ENCODE peak calls at places on chromosomes 16 and 17, in nine cellular contexts. M is astrocyte of the spinal cord, S is heart left ventricle, B is GM23248, J is PC-9, Z is A549, N is fibroblast of the aortic adventitia, U is skeletal muscle cell, D is cardiac fibroblast. Y is an unnamed sample.

GRCh38 chr16:88613911-88614817 is 24.2 kb upstream of the IL17C start:
- DNase-seq in D (no peak), Z (no peak), U (no peak), N (no peak), J (peak), B (peak), M (no peak), S (no peak), Y (no peak)

GRCh38 chr17:4599505-4600281 is 15.4 kb downstream of the SMTNL2 start:
- DNase-seq in M (peak), S (no peak), J (no peak), U (peak), Z (no peak), B (no peak), D (peak), N (peak), Y (peak)

GRCh38 chr16:2598723-2599122 is 60.9 kb downstream of the PDPK1 start:
- DNase-seq in J (no peak), B (no peak), S (no peak), U (no peak), M (no peak), Z (no peak), D (no peak), N (no peak), Y (no peak)

GRCh38 chr17:76545918-76546555 is 6.2 kb downstream of the PRCD start:
- DNase-seq in S (no peak), M (no peak), N (no peak), B (no peak), J (no peak), Z (no peak), D (no peak), U (no peak), Y (no peak)

GRCh38 chr17:77372444-77373297 is 231.9 kb downstream of the SEC14L1 start:
- DNase-seq in D (peak), M (peak), U (peak), B (peak), S (peak), Z (no peak), N (peak), J (no peak), Y (peak)

GRCh38 chr17:4881761-4882555 is 17.4 kb upstream of the C17orf107 start:
- DNase-seq in D (peak), Z (peak), B (peak), S (no peak), M (peak), J (peak), N (peak), U (no peak), Y (peak)

GRCh38 chr17:50146230-50146926 is 4.1 kb downstream of the PPP1R9B start:
- DNase-seq in M (no peak), U (no peak), D (no peak), J (no peak), Z (no peak), B (no peak), S (no peak), N (no peak), Y (no peak)

GRCh38 chr16:53708490-53708889 is 4.5 kb downstream of the FTO start:
- DNase-seq in S (no peak), U (no peak), M (no peak), J (no peak), Z (no peak), N (no peak), B (no peak), D (no peak), Y (no peak)

GRCh38 chr17:41666708-41667279 is 21.9 kb upstream of the EIF1 start:
- DNase-seq in M (peak), D (peak), B (peak), N (peak), S (peak), J (peak), Z (peak), U (no peak), Y (peak)

GRCh38 chr16:4626396-4626795 is 1.8 kb downstream of the MGRN1 start:
- DNase-seq in D (no peak), S (no peak), Z (no peak), M (no peak), N (no peak), J (no peak), B (no peak), U (no peak), Y (no peak)

GRCh38 chr17:29571883-29572681 is 3.6 kb downstream of the TP53I13 start:
- DNase-seq in N (no peak), S (no peak), D (no peak), M (no peak), U (no peak), J (peak), B (peak), Z (no peak), Y (no peak)

GRCh38 chr16:81432899-81433560 is 11.6 kb upstream of the CMIP start:
- DNase-seq in S (no peak), D (no peak), J (no peak), B (no peak), Z (no peak), U (no peak), N (no peak), M (no peak), Y (no peak)

GRCh38 chr16:71630808-71631207 is 4.8 kb downstream of the MARVELD3 start:
- DNase-seq in B (no peak), J (peak), Z (no peak), U (no peak), N (no peak), S (no peak), M (no peak), D (no peak), Y (no peak)

GRCh38 chr17:78251773-78252103 is 20.3 kb downstream of the TMEM235 start:
- DNase-seq in B (no peak), U (no peak), M (no peak), D (no peak), J (no peak), Z (no peak), N (no peak), S (no peak), Y (no peak)

GRCh38 chr17:40352044-40352778 is 12.3 kb downstream of the GJD3 start:
- DNase-seq in U (no peak), J (no peak), N (no peak), Z (no peak), M (no peak), D (no peak), S (no peak), B (no peak), Y (no peak)

GRCh38 chr16:72198641-72199250 is 26.8 kb upstream of the PMFBP1 start:
- DNase-seq in U (no peak), D (no peak), N (no peak), S (no peak), J (no peak), Z (no peak), M (no peak), B (no peak), Y (no peak)

GRCh38 chr16:4200781-4201137 is 41.1 kb downstream of the SRL start:
- DNase-seq in U (no peak), B (peak), S (no peak), Z (no peak), J (peak), M (peak), N (peak), D (peak), Y (peak)

GRCh38 chr17:65230040-65230439 is 92.9 kb downstream of the RGS9 start:
- DNase-seq in D (no peak), N (no peak), J (no peak), B (no peak), M (no peak), S (no peak), U (no peak), Z (peak), Y (no peak)

GRCh38 chr16:364595-365491 is 5.5 kb downstream of the MRPL28 start:
- DNase-seq in M (no peak), S (no peak), U (no peak), Z (no peak), N (no peak), B (peak), D (no peak), J (no peak), Y (no peak)

GRCh38 chr17:60652484-60653247 is 25.0 kb upstream of the BCAS3 start:
- DNase-seq in U (no peak), S (no peak), D (no peak), Z (no peak), M (no peak), N (no peak), B (no peak), J (no peak), Y (no peak)

GRCh38 chr17:39677581-39678339 is 9.5 kb downstream of the PNMT start:
- DNase-seq in J (no peak), S (peak), N (peak), B (no peak), D (peak), M (no peak), U (no peak), Z (no peak), Y (no peak)

GRCh38 chr16:56830669-56831068 is 34.3 kb upstream of the SLC12A3 start:
- DNase-seq in Z (no peak), S (no peak), M (no peak), U (no peak), D (peak), N (peak), B (peak), J (no peak), Y (peak)

GRCh38 chr16:4597174-4597573 is 17.5 kb downstream of the UBALD1 start:
- DNase-seq in B (no peak), N (no peak), S (no peak), M (no peak), Z (no peak), J (no peak), U (no peak), D (no peak), Y (no peak)

GRCh38 chr17:351875-352420 is 659 bp downstream of the RPH3AL start:
- DNase-seq in J (no peak), N (no peak), D (no peak), M (no peak), S (no peak), B (no peak), U (no peak), Z (peak), Y (no peak)

GRCh38 chr17:71900830-71901229 is 220.0 kb upstream of the SOX9 start:
- DNase-seq in J (peak), U (peak), N (no peak), B (peak), S (no peak), D (no peak), Z (no peak), M (peak), Y (peak)

GRCh38 chr17:75850928-75851692 is 4.0 kb downstream of the WBP2 start:
- DNase-seq in S (no peak), M (peak), D (no peak), Z (no peak), B (no peak), J (no peak), U (no peak), N (no peak), Y (no peak)

GRCh38 chr17:57104461-57105175 is 19.6 kb downstream of the AKAP1 start:
- DNase-seq in S (no peak), Z (no peak), D (no peak), M (peak), U (no peak), J (no peak), N (no peak), B (peak), Y (peak)

GRCh38 chr16:67525176-67525860 is 3.3 kb upstream of the RIPOR1 start:
- DNase-seq in J (peak), B (peak), N (no peak), S (no peak), D (no peak), Z (no peak), U (no peak), M (no peak), Y (no peak)

GRCh38 chr17:48062273-48062672 is 14.1 kb downstream of the NFE2L1 start:
- DNase-seq in B (no peak), D (no peak), M (no peak), J (no peak), N (no peak), Z (no peak), U (no peak), S (no peak), Y (no peak)

GRCh38 chr17:3796822-3797170 is 4.2 kb downstream of the ITGAE start:
- DNase-seq in B (no peak), J (no peak), N (no peak), S (no peak), D (no peak), Z (no peak), U (no peak), M (no peak), Y (no peak)

DNA sequence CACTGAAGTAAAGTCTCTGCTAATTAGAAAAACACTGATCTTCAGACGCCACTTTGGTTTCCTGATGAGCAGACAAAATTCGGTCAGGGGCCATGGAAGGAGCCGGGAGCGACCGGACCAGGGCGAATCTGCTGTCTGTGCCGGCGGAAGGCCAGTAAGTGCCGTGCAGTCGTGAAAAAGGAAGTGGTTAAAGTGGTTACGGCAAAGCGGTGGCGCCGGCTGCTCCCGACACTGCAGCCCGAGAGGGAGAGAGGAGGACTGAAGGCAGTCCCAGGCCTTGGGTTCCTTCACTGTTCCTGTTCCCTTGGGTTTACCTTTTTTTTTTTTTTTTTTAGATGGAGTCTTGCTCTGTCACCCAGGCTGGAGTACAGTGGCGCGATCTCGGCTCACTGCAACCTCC is 17.3 kb upstream of the HEXD start:
- DNase-seq in Z (no peak), U (no peak), N (no peak), B (no peak), S (no peak), M (no peak), D (no peak), J (no peak), Y (no peak)
- H3K4me3 ChIP-seq in Z (no peak), U (no peak), N (no peak), B (no peak), S (no peak), M (no peak), D (no peak), J (no peak), Y (no peak)

GRCh38 chr17:46202482-46202881 is 9.3 kb upstream of the KANSL1 start:
- DNase-seq in N (no peak), D (no peak), Z (no peak), J (no peak), M (no peak), U (no peak), B (no peak), S (no peak), Y (no peak)
- H3K4me3 ChIP-seq in N (no peak), D (no peak), Z (no peak), J (no peak), M (no peak), U (no peak), B (no peak), S (no peak), Y (no peak)

GRCh38 chr16:77062878-77063566 is 128.0 kb upstream of the MON1B start:
- DNase-seq in M (no peak), B (no peak), D (no peak), U (no peak), J (no peak), Z (no peak), N (no peak), S (no peak), Y (no peak)

GRCh38 chr16:77060614-77061013 is 130.4 kb upstream of the MON1B start:
- DNase-seq in M (no peak), N (no peak), B (no peak), S (no peak), J (no peak), U (no peak), D (no peak), Z (no peak), Y (no peak)

GRCh38 chr16:77059441-77059840 is 131.5 kb upstream of the MON1B start:
- DNase-seq in S (no peak), B (no peak), U (no peak), N (no peak), D (peak), Z (no peak), J (no peak), M (no peak), Y (no peak)

DNA sequence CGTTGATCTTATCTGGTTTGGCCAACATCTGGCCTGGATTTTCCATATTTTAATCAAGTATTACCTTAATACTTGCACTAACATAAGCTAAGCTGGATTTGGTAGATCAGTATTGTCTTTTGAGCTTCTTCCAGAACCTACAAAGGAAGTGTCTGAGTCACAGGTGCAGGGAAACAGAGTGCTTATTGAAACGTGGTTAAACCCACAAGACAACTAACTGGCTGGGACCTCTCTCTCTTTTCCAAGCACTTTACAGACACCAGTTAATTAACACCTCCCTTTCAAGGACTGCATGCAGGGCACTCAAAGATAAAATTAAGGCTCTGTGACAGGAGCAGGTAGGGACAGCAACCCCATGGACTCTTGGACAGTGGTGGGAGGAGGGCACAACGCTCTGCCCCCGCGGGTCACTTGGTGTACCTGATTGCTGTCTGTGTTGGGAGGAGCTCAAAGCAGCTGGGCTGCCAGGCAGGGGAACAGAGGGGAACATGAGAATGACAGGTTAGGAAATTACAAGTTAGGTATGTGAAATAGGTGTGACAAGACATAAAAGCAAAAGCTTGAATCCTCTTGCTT is 133.7 kb upstream of the MON1B start:
- DNase-seq in Z (no peak), D (no peak), M (no peak), N (no peak), J (no peak), B (no peak), U (no peak), S (no peak), Y (no peak)
- H3K4me3 ChIP-seq in Z (no peak), D (no peak), M (no peak), N (no peak), J (no peak), B (no peak), U (no peak), S (no peak), Y (no peak)

GRCh38 chr17:82803185-82803584 is 36.6 kb downstream of the ZNF750 start:
- DNase-seq in Z (no peak), B (no peak), J (no peak), M (no peak), N (no peak), D (no peak), S (no peak), U (no peak), Y (no peak)

GRCh38 chr17:82803606-82804005 is 36.2 kb downstream of the ZNF750 start:
- DNase-seq in N (no peak), U (no peak), S (no peak), Z (no peak), M (no peak), B (no peak), D (no peak), J (no peak), Y (no peak)

GRCh38 chr17:82801377-82801970 is 38.3 kb downstream of the ZNF750 start:
- DNase-seq in D (no peak), N (no peak), Z (no peak), B (no peak), U (no peak), M (no peak), S (no peak), J (no peak), Y (no peak)

GRCh38 chr17:82800885-82801284 is 38.9 kb downstream of the ZNF750 start:
- DNase-seq in N (no peak), M (no peak), D (no peak), U (no peak), J (no peak), Z (no peak), S (no peak), B (no peak), Y (no peak)

GRCh38 chr17:82802141-82802540 is 37.7 kb downstream of the ZNF750 start:
- DNase-seq in J (no peak), S (no peak), M (peak), N (peak), U (no peak), B (peak), Z (no peak), D (no peak), Y (peak)
- H3K4me3 ChIP-seq in J (no peak), S (no peak), M (no peak), N (peak), U (no peak), B (peak), Z (no peak), D (no peak), Y (peak)

GRCh38 chr17:74757502-74757901 is 9.1 kb downstream of the NHERF1 start:
- DNase-seq in Z (no peak), D (no peak), U (no peak), N (no peak), J (no peak), S (no peak), B (no peak), M (no peak), Y (no peak)
- H3K4me3 ChIP-seq in Z (no peak), D (peak), U (no peak), N (no peak), J (no peak), S (no peak), B (no peak), M (no peak), Y (no peak)

DNA sequence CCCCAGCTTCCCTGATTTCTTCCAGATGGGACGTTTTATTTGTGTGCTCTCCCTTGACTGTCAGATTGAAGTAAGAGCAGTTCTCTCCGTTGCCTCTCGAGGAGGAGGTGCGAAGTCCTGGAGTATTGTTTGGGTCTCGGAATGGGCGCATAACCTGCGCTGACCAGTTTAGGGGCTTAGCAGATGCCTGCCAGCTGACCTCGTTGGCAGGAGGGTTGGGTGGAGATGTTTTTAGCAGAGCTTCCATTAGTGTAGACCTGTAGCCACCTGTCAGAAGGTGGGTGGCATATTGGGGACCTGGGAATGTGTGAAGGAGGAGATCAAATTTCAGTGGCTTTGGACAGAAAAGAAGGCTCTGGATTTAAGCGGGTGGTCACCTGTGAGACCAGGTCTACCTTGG is 3.6 kb downstream of the RASD1 start:
- DNase-seq in B (no peak), M (no peak), S (no peak), N (no peak), U (no peak), D (no peak), Z (no peak), J (no peak), Y (no peak)
- H3K4me3 ChIP-seq in B (no peak), M (no peak), S (no peak), N (no peak), U (no peak), D (no peak), Z (no peak), J (no peak), Y (no peak)

DNA sequence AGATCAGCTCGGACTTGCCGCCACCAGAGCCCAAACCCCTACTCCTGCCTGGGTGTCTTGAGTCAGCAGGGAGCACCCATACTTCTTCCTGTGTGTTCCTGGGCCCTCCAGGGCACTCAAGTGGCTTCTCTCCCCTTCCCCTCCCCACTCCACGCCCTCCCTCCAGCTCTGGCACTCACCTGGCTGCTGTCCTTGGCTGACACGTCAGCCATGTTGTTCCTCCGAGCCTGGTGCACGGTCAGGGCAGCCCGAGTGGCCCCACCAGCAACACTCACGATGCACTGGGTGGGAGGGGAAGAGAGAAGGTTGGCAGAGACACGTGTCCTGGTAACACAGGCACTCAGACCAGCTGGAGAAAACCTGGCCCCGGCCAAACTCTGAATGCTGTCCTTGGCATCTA is 11.5 kb downstream of the RUSF1 start:
- DNase-seq in S (no peak), J (no peak), Z (no peak), B (no peak), N (no peak), U (no peak), D (no peak), M (no peak), Y (no peak)
- H3K4me3 ChIP-seq in S (no peak), J (no peak), Z (no peak), B (no peak), N (no peak), U (no peak), D (no peak), M (no peak), Y (no peak)

GRCh38 chr17:45063198-45063597 is 2.1 kb downstream of the NMT1 start:
- DNase-seq in B (peak), J (no peak), U (no peak), N (no peak), M (no peak), S (no peak), Z (no peak), D (no peak), Y (no peak)
- H3K4me3 ChIP-seq in B (peak), J (no peak), U (no peak), N (no peak), M (no peak), S (no peak), Z (no peak), D (no peak), Y (no peak)

DNA sequence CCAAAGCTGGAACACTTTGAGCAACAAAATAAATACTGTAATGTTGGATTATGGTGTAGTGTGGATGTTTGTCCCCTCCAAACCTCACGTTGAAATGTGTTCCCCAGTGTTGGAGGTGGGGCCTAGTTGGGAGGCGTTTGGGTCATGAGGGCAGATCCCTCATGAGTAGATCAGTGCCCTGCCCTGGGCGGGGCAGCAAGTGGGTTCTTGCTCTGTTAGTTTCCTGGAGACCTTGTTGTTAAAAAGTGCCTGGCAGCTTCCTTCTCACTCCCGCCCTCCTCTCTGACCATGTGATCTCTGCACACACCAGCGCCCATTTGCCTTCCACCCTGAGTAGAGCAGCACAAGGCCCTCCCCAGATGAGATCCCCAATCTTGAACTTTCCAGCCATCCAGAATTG is 67.6 kb downstream of the MPRIP start:
- DNase-seq in D (no peak), S (no peak), M (no peak), J (peak), N (no peak), Z (peak), U (no peak), B (no peak), Y (no peak)
- H3K4me3 ChIP-seq in D (no peak), S (no peak), M (no peak), J (no peak), N (no peak), Z (no peak), U (no peak), B (no peak), Y (no peak)